ENCODE peak calls at places on chromosomes 3 and 15, in four cellular contexts. Z is H9, U is SJSA1, K is ovary. O is an unnamed sample.

GRCh38 chr3:42562047-42562907 is 19.5 kb downstream of the SEC22C start:
- DNase-seq in Z (no peak), U (no peak), K (no peak), O (no peak)

GRCh38 chr3:53375019-53375418 is 27.7 kb upstream of the DCP1A start:
- DNase-seq in Z (peak), U (peak), K (peak), O (peak)

GRCh38 chr3:143276592-143276991 is 157.0 kb downstream of the CHST2 start:
- DNase-seq in Z (no peak), U (no peak), K (no peak), O (no peak)

GRCh38 chr3:62332771-62333381 is 40.5 kb downstream of the FEZF2 start:
- DNase-seq in Z (no peak), U (no peak), K (no peak), O (no peak)

GRCh38 chr3:107794664-107795443 is 272.1 kb downstream of the BBX start:
- DNase-seq in Z (no peak), U (no peak), K (no peak), O (no peak)

GRCh38 chr3:184110316-184110725 is 13.5 kb downstream of the HTR3E start:
- DNase-seq in Z (peak), U (peak), K (no peak), O (no peak)

GRCh38 chr3:138068579-138069174 is 46.7 kb downstream of the DZIP1L start:
- DNase-seq in Z (peak), U (peak), K (peak), O (peak)

GRCh38 chr3:178044320-178044719 is 491.9 kb upstream of the KCNMB2 start:
- DNase-seq in Z (no peak), U (no peak), K (no peak), O (no peak)

GRCh38 chr3:67642734-67643133 is 11.7 kb downstream of the SUCLG2 start:
- DNase-seq in Z (no peak), U (no peak), K (no peak), O (no peak)

GRCh38 chr3:14393440-14394111 is 8.8 kb upstream of the SLC6A6 start:
- DNase-seq in Z (no peak), U (peak), K (peak), O (no peak)

GRCh38 chr3:64109438-64109837 is 86.1 kb upstream of the PSMD6 start:
- DNase-seq in Z (peak), U (no peak), K (no peak), O (no peak)
- H3K27ac ChIP-seq in Z (no peak), U (no peak), K (no peak), O (no peak)

DNA sequence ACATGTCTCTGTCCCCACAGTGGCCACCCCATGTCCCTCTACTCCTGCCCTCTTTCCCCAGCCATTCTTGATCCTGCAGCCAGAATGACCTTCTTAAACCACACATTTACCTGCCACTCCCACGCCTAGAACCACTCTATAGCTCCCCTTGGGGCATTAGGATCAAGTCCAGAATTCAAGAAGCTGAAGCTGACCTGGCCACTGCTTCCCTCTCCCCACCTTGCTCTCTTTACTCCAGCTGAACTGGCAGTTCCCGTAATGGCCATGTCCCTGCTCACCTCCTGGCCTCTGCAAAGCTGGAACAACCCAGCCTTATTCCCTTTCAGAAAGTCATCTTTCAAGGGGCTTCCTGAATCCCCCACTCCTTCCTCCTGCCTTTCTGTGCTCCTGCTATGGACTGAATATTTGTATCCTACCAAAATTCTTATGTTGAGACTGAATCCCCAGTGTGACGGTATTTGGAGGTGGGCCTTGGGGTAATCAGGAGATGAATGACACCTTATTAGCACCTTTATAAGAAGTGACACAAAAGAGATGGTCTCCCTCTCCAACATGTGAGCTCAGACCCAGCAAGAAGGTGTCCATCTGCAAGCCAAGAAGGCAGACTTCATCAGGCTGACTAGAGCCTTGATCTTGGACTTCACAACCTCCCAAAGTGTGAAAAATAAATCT is 3.8 kb downstream of the CSRNP1 start:
- DNase-seq in Z (no peak), U (no peak), K (no peak), O (no peak)
- H3K27ac ChIP-seq in Z (no peak), U (no peak), K (peak), O (no peak)

GRCh38 chr15:48754011-48754410 is 56.9 kb downstream of the CEP152 start:
- DNase-seq in Z (no peak), U (no peak), K (no peak), O (no peak)

GRCh38 chr15:48751595-48751994 is 59.3 kb downstream of the CEP152 start:
- DNase-seq in Z (no peak), U (no peak), K (no peak), O (no peak)

GRCh38 chr15:48748535-48748934 is 62.3 kb downstream of the CEP152 start:
- DNase-seq in Z (no peak), U (no peak), K (no peak), O (no peak)
- H3K27ac ChIP-seq in Z (no peak), U (no peak), K (no peak), O (no peak)

DNA sequence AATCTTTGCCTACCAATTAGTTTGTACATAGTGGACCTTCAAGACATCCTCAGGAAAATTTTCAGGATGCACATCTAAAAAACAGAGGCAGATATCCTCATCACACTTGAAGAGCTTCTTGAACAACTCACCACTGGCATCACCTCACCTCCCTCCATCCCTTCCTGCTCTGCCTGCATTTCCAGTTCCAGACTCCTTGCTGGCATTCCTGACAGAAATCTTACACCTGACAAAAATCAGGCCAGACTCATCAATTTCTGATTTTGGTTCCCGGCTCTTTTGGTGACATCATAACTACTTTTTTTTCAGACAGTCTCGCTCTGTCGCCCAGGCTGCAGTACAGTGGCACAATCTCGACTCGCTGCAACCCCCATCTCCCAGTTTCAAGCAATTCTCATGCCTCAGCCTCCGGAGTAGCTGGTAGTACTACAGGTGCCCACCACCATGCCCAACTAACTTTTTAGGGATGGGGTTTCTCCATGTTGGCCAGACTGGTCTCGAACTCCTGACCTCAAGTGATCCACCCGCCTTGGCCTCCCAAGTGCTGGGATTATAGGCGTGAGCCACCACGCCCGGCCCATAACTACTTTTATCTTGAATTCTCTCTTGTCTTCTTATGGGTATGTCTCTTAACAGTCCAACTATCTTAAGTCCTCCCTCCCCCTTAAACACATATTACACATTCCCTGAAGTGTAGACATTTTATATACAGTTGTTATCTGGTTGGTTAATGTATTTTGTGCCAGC is 216.6 kb upstream of the IL12A start:
- DNase-seq in Z (no peak), U (no peak), K (no peak), O (no peak)
- H3K27ac ChIP-seq in Z (no peak), U (no peak), K (no peak), O (peak)

DNA sequence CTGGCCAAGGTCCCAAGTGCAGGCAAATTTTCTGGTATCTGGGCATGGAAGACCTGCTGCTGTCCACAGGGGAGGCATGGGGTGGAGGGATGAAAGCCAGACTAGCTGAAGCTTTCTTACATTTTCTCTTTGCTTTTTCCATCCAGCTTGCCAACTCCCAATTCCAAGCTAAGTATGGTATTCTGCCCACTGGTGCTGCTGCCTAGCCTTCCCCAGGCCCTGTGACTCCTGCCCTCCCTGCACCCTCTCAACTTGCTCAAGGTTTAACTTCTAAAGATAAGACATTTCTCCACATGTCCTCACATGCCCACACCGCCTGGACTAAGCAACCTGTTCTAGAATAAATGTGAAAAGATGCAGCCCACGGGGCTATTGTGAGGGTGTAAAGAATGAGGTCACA is 59.5 kb upstream of the HACD2 start:
- DNase-seq in Z (no peak), U (no peak), K (no peak), O (no peak)
- H3K27ac ChIP-seq in Z (no peak), U (no peak), K (no peak), O (no peak)

GRCh38 chr3:16174976-16175901 is 759 bp downstream of the GALNT15 start:
- DNase-seq in Z (peak), U (no peak), K (no peak), O (peak)

GRCh38 chr3:16174389-16174788 is at the start of gene GALNT15:
- DNase-seq in Z (peak), U (peak), K (peak), O (peak)

GRCh38 chr3:16176391-16177030 is 2.0 kb downstream of the GALNT15 start:
- DNase-seq in Z (no peak), U (no peak), K (no peak), O (no peak)

GRCh38 chr3:16171825-16172224 is 2.7 kb upstream of the GALNT15 start:
- DNase-seq in Z (peak), U (no peak), K (no peak), O (no peak)

GRCh38 chr3:16173696-16174355 is 654 bp upstream of the GALNT15 start:
- DNase-seq in Z (peak), U (no peak), K (no peak), O (no peak)
- H3K27ac ChIP-seq in Z (no peak), U (peak), K (no peak), O (peak)

DNA sequence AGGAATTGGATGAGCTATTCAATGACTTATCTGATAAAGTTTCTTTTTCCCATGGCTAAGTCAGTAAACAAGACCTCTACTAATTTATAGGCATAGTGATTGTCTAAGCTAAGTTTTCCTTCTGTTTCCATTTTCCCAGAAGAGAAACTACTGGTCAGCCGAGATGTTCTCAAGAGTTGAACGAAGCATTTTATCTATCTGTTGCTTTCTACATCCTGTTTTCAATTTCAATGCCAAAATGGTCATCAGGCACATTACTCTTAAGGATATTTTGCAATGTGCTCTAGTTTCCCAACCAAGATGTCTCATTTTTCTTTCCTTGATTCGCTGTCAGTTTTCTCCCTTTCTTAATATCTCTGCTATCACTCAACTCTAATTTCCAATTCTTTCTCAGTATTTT is 228.7 kb downstream of the MBNL1 start:
- DNase-seq in Z (no peak), U (no peak), K (no peak), O (no peak)
- H3K27ac ChIP-seq in Z (no peak), U (no peak), K (peak), O (no peak)

DNA sequence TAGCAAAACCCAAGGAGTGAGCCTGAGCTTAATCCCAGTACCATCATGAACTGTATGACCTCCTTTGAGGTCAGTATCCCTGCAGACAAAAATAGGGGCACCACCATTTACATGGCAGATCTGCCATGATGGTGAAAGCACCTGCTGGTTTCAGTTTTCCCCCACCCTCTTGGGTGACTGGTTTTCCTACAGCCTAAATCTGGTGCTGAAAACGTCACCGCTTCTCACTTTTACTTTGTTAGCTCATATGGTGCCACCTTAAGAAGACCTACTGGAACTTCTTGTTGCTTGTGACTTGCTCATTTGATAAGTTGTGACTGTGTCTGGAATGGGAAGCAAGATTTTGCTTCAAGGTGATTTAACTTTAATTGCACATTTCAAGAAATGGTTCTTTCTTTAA is 5.1 kb downstream of the PPP1R2 start:
- DNase-seq in Z (no peak), U (no peak), K (no peak), O (no peak)
- H3K27ac ChIP-seq in Z (no peak), U (no peak), K (no peak), O (no peak)

DNA sequence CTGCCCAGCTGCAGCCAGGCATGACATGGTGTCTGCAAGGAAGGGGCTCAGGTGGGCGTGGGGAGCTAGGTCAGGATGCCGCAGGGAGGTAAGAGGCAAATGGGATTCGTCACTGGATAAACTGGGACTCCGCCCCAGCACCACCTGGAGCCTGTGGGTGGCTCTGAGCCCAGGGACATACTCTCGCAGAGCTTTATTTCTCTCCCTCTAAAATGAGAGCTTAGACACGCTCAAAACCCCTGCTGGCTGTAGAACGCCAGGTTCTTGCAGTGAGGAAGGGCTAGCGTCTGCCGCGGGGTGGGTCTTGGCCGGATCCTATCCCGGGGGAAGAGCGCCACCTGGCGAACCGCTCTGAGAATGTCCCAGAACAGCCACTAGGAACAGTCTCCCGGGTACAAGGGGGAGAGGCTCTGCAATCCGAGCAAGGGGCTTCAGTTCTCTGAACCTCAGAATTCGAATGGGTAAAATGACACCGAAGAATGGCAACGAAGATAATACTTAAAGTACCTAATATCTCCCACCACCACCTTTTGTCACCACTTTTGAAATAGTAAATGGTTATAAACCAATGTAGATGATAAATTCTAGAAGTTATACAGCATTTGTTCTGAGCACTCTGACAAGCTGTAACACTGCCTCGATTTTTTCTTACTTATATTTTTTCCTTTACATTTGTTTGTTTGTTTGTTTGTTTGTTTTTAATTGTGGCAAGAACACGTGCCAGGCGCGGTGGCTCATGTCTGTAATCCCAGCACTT is 53.2 kb upstream of the SRGAP3 start:
- DNase-seq in Z (peak), U (peak), K (peak), O (peak)
- H3K27ac ChIP-seq in Z (no peak), U (no peak), K (no peak), O (no peak)

GRCh38 chr3:65597225-65597951 is 441.3 kb downstream of the MAGI1 start:
- DNase-seq in Z (peak), U (peak), K (peak), O (peak)
- H3K27ac ChIP-seq in Z (peak), U (no peak), K (no peak), O (peak)